ENCODE peak calls at places on chromosomes 6 and 20, in six cellular contexts. One of them, this sample, is unnamed.

GRCh38 chr20:13915244-13915643 is 75.2 kb downstream of the SEL1L2 start:
- DNase-seq in SJSA1: no peak
- DNase-seq in Karpas-422: no peak
- DNase-seq in fibroblast of the conjunctiva: no peak
- DNase-seq in cardiac fibroblast: no peak
- DNase-seq in stimulated activated CD8-positive, alpha-beta memory T cell treated with anti-CD3 and anti-CD28 coated beads, Interleukin-4, amount 100 ng/mL, for 48 hours: no peak
- DNase-seq in this sample: no peak

GRCh38 chr20:13276945-13277582 is 56.0 kb downstream of the ISM1 start:
- DNase-seq in SJSA1: no peak
- DNase-seq in Karpas-422: no peak
- DNase-seq in fibroblast of the conjunctiva: no peak
- DNase-seq in cardiac fibroblast: no peak
- DNase-seq in stimulated activated CD8-positive, alpha-beta memory T cell treated with anti-CD3 and anti-CD28 coated beads, Interleukin-4, amount 100 ng/mL, for 48 hours: no peak
- DNase-seq in this sample: peak

GRCh38 chr20:20360464-20360863 is 7.4 kb upstream of the INSM1 start:
- DNase-seq in SJSA1: no peak
- DNase-seq in Karpas-422: peak
- DNase-seq in fibroblast of the conjunctiva: peak
- DNase-seq in cardiac fibroblast: peak
- DNase-seq in stimulated activated CD8-positive, alpha-beta memory T cell treated with anti-CD3 and anti-CD28 coated beads, Interleukin-4, amount 100 ng/mL, for 48 hours: peak
- DNase-seq in this sample: peak

GRCh38 chr6:142891454-142891853 is 53.5 kb downstream of the HIVEP2 start:
- DNase-seq in SJSA1: no peak
- DNase-seq in Karpas-422: no peak
- DNase-seq in fibroblast of the conjunctiva: no peak
- DNase-seq in cardiac fibroblast: no peak
- DNase-seq in stimulated activated CD8-positive, alpha-beta memory T cell treated with anti-CD3 and anti-CD28 coated beads, Interleukin-4, amount 100 ng/mL, for 48 hours: no peak
- DNase-seq in this sample: no peak

GRCh38 chr6:26026833-26027490 is 60.3 kb upstream of the HFE start:
- DNase-seq in SJSA1: peak
- DNase-seq in Karpas-422: peak
- DNase-seq in fibroblast of the conjunctiva: peak
- DNase-seq in cardiac fibroblast: peak
- DNase-seq in stimulated activated CD8-positive, alpha-beta memory T cell treated with anti-CD3 and anti-CD28 coated beads, Interleukin-4, amount 100 ng/mL, for 48 hours: peak
- DNase-seq in this sample: peak

GRCh38 chr6:32973144-32973854 is 4.9 kb downstream of the BRD2 start:
- DNase-seq in SJSA1: peak
- DNase-seq in Karpas-422: peak
- DNase-seq in fibroblast of the conjunctiva: no peak
- DNase-seq in cardiac fibroblast: peak
- DNase-seq in stimulated activated CD8-positive, alpha-beta memory T cell treated with anti-CD3 and anti-CD28 coated beads, Interleukin-4, amount 100 ng/mL, for 48 hours: peak
- DNase-seq in this sample: no peak

GRCh38 chr6:22526753-22527152 is 42.6 kb upstream of the HDGFL1 start:
- DNase-seq in SJSA1: no peak
- DNase-seq in Karpas-422: no peak
- DNase-seq in fibroblast of the conjunctiva: no peak
- DNase-seq in cardiac fibroblast: no peak
- DNase-seq in stimulated activated CD8-positive, alpha-beta memory T cell treated with anti-CD3 and anti-CD28 coated beads, Interleukin-4, amount 100 ng/mL, for 48 hours: no peak
- DNase-seq in this sample: no peak

GRCh38 chr20:36154696-36155628 is at the start of gene EPB41L1:
- DNase-seq in SJSA1: no peak
- DNase-seq in Karpas-422: no peak
- DNase-seq in fibroblast of the conjunctiva: no peak
- DNase-seq in cardiac fibroblast: no peak
- DNase-seq in stimulated activated CD8-positive, alpha-beta memory T cell treated with anti-CD3 and anti-CD28 coated beads, Interleukin-4, amount 100 ng/mL, for 48 hours: no peak
- DNase-seq in this sample: no peak

GRCh38 chr6:138815797-138816528 is 20.1 kb downstream of the ECT2L start:
- DNase-seq in SJSA1: no peak
- DNase-seq in Karpas-422: peak
- DNase-seq in fibroblast of the conjunctiva: peak
- DNase-seq in cardiac fibroblast: peak
- DNase-seq in stimulated activated CD8-positive, alpha-beta memory T cell treated with anti-CD3 and anti-CD28 coated beads, Interleukin-4, amount 100 ng/mL, for 48 hours: no peak
- DNase-seq in this sample: peak

GRCh38 chr20:62294516-62294915 is 8.3 kb upstream of the ADRM1 start:
- DNase-seq in SJSA1: no peak
- DNase-seq in Karpas-422: no peak
- DNase-seq in fibroblast of the conjunctiva: no peak
- DNase-seq in cardiac fibroblast: no peak
- DNase-seq in stimulated activated CD8-positive, alpha-beta memory T cell treated with anti-CD3 and anti-CD28 coated beads, Interleukin-4, amount 100 ng/mL, for 48 hours: no peak
- DNase-seq in this sample: no peak

GRCh38 chr6:154276810-154277577 is 79.6 kb downstream of the IPCEF1 start:
- DNase-seq in SJSA1: no peak
- DNase-seq in Karpas-422: peak
- DNase-seq in fibroblast of the conjunctiva: peak
- DNase-seq in cardiac fibroblast: peak
- DNase-seq in stimulated activated CD8-positive, alpha-beta memory T cell treated with anti-CD3 and anti-CD28 coated beads, Interleukin-4, amount 100 ng/mL, for 48 hours: no peak
- DNase-seq in this sample: peak

GRCh38 chr6:96899599-96899998 is 1.9 kb upstream of the NDUFAF4 start:
- DNase-seq in SJSA1: no peak
- DNase-seq in Karpas-422: no peak
- DNase-seq in fibroblast of the conjunctiva: no peak
- DNase-seq in cardiac fibroblast: no peak
- DNase-seq in stimulated activated CD8-positive, alpha-beta memory T cell treated with anti-CD3 and anti-CD28 coated beads, Interleukin-4, amount 100 ng/mL, for 48 hours: no peak
- DNase-seq in this sample: no peak

This sample was measured in stromal cell of bone marrow.